ENCODE peak calls at places on chromosome 9, in six cellular contexts. A is KBM-7, K is epithelial cell of proximal tubule, M is AG04450, R is left colon, V is DND-41. X is an unnamed sample.

GRCh38 chr9:124939944-124940343 is 939 bp downstream of the GOLGA1 start:
- DNase-seq in K (no peak), A (no peak), R (no peak), M (no peak), V (no peak), X (no peak)

GRCh38 chr9:135062254-135062653 is 25.2 kb upstream of the OLFM1 start:
- DNase-seq in R (no peak), A (no peak), K (no peak), V (no peak), M (no peak), X (no peak)

GRCh38 chr9:115941561-115942315 is 211.9 kb upstream of the PAPPA start:
- DNase-seq in R (no peak), K (peak; percentile 18), M (no peak), V (no peak), A (no peak), X (no peak)

GRCh38 chr9:118059520-118060278 is 355.5 kb downstream of the TLR4 start:
- DNase-seq in A (peak; percentile 9), V (peak; percentile 48), R (no peak), K (peak; percentile 2), M (no peak), X (no peak)

GRCh38 chr9:26579047-26579446 is 313.6 kb downstream of the CAAP1 start:
- DNase-seq in M (no peak), K (no peak), A (peak; percentile 12), V (no peak), R (no peak), X (no peak)

GRCh38 chr9:4662108-4662988 is at the start of gene PLPP6:
- DNase-seq in K (no peak), A (peak; percentile 74), M (no peak), V (peak; percentile 78), R (peak; percentile 90), X (peak; percentile 91)

GRCh38 chr9:126670270-126670669 is 56.5 kb downstream of the LMX1B start:
- DNase-seq in K (no peak), R (no peak), A (no peak), V (no peak), M (no peak), X (no peak)

GRCh38 chr9:101409079-101409477 is 10.4 kb downstream of the ZNF189 start:
- DNase-seq in V (no peak), A (no peak), R (no peak), M (no peak), K (no peak), X (no peak)

GRCh38 chr9:70493046-70493445 is 78.6 kb upstream of the KLF9 start:
- DNase-seq in R (no peak), V (no peak), K (no peak), M (no peak), A (no peak), X (no peak)

GRCh38 chr9:111922324-111923013 is 25.9 kb downstream of the UGCG start:
- DNase-seq in K (no peak), M (no peak), A (no peak), R (no peak), V (no peak), X (no peak)

X was measured in Calu3.